ENCODE peak calls at places on chromosome 2, in four cellular contexts. X is HAP-1; L is stomach; B is stimulated activated CD4-positive, alpha-beta T cell treated with anti-CD3 and anti-CD28 coated beads, Interleukin-4, amount 100 ng/mL, for 48 hours. Y is an unnamed sample.

GRCh38 chr2:152635635-152636298 is 81.5 kb downstream of the PRPF40A start:
- DNase-seq in L (peak), X (peak), B (peak), Y (peak)

GRCh38 chr2:21415234-21415633 is 291.5 kb downstream of the TDRD15 start:
- DNase-seq in X (no peak), L (no peak), B (no peak), Y (no peak)

GRCh38 chr2:219285894-219286425 is 6.8 kb downstream of the DNAJB2 start:
- DNase-seq in B (no peak), X (no peak), L (no peak), Y (no peak)

GRCh38 chr2:138564586-138565250 is 63.1 kb downstream of the SPOPL start:
- DNase-seq in B (no peak), L (no peak), X (no peak), Y (no peak)

GRCh38 chr2:1546901-1547300 is 133.6 kb downstream of the TPO start:
- DNase-seq in L (no peak), B (no peak), X (no peak), Y (no peak)

GRCh38 chr2:200129756-200130462 is 174.5 kb downstream of the MAIP1 start:
- DNase-seq in B (no peak), X (no peak), L (no peak), Y (no peak)

GRCh38 chr2:227394403-227394802 is 6.7 kb upstream of the SCYGR1 start:
- DNase-seq in X (no peak), L (no peak), B (no peak), Y (no peak)

GRCh38 chr2:24124003-24124585 is 825 bp downstream of the FAM228B start:
- DNase-seq in X (peak), L (no peak), B (no peak), Y (no peak)

Y was measured in Peyer's patch.